ENCODE peak calls at places on chromosomes 6 and 20, in eight cellular contexts. Q, E, V, G, X, Y, N and B are unnamed samples.

GRCh38 chr6:6696867-6697531 is 108.5 kb downstream of the LY86 start:
- DNase-seq in G (peak), V (peak), Q (peak), X (peak), Y (peak), E (peak), N (peak), B (peak)

GRCh38 chr6:112251170-112251945 is 3.0 kb downstream of the LAMA4 start:
- DNase-seq in X (no peak), V (no peak), E (peak), Y (no peak), N (peak), Q (no peak), G (no peak), B (no peak)

GRCh38 chr20:50534567-50534966 is 24.4 kb downstream of the PTPN1 start:
- DNase-seq in Y (no peak), E (peak), Q (no peak), X (no peak), N (no peak), G (no peak), V (no peak), B (no peak)

GRCh38 chr20:32611286-32611685 is 26.2 kb upstream of the NOL4L start:
- DNase-seq in E (no peak), X (no peak), Q (no peak), G (no peak), N (no peak), V (no peak), Y (no peak), B (no peak)

GRCh38 chr20:25421107-25421506 is 13.6 kb downstream of the GINS1 start:
- DNase-seq in X (no peak), E (no peak), Y (no peak), N (no peak), G (no peak), Q (no peak), V (no peak), B (no peak)

GRCh38 chr6:42423244-42423643 is 28.5 kb downstream of the TRERF1 start:
- DNase-seq in G (no peak), X (no peak), N (no peak), Q (no peak), V (peak), E (no peak), Y (no peak), B (no peak)

GRCh38 chr20:37385659-37386504 is 39.9 kb downstream of the SRC start:
- DNase-seq in G (no peak), X (no peak), N (no peak), E (no peak), V (no peak), Y (no peak), Q (no peak), B (no peak)

GRCh38 chr20:38304845-38305447 is 990 bp downstream of the BPI start:
- DNase-seq in X (no peak), N (no peak), V (peak), E (peak), Q (peak), Y (peak), G (peak), B (peak)

GRCh38 chr20:58378704-58379103 is 10.3 kb upstream of the VAPB start:
- DNase-seq in G (no peak), Y (no peak), X (no peak), V (no peak), Q (no peak), N (no peak), E (no peak), B (no peak)

GRCh38 chr20:33918662-33919061 is 75.0 kb upstream of the RALY start:
- DNase-seq in X (no peak), G (no peak), V (no peak), E (no peak), Y (no peak), N (no peak), Q (no peak), B (no peak)

GRCh38 chr6:170135821-170136471 is 154.9 kb downstream of the DLL1 start:
- DNase-seq in Q (peak), Y (no peak), V (no peak), X (no peak), N (no peak), G (no peak), E (no peak), B (no peak)

GRCh38 chr20:12056836-12057235 is 139.1 kb downstream of the BTBD3 start:
- DNase-seq in V (no peak), E (no peak), G (peak), Q (no peak), Y (no peak), X (no peak), N (no peak), B (no peak)

GRCh38 chr6:130204322-130204721 is 18.4 kb downstream of the SAMD3 start:
- DNase-seq in G (no peak), V (no peak), Q (no peak), X (no peak), Y (no peak), E (no peak), N (no peak), B (no peak)

GRCh38 chr6:41887355-41887754 is 7.8 kb downstream of the USP49 start:
- DNase-seq in X (no peak), V (no peak), E (no peak), N (no peak), Y (no peak), Q (no peak), G (no peak), B (peak)

GRCh38 chr6:89525786-89526562 is 93.0 kb downstream of the ANKRD6 start:
- DNase-seq in Y (no peak), N (no peak), Q (no peak), V (no peak), X (no peak), G (no peak), E (no peak), B (no peak)

GRCh38 chr6:163529605-163530004 is 115.1 kb downstream of the QKI start:
- DNase-seq in Q (no peak), Y (peak), X (no peak), E (peak), N (no peak), G (no peak), V (no peak), B (peak)

GRCh38 chr20:51121272-51121671 is 98.4 kb upstream of the KCNG1 start:
- DNase-seq in X (no peak), E (peak), Y (no peak), G (no peak), N (no peak), V (no peak), Q (no peak), B (no peak)

GRCh38 chr6:159981591-159982245 is 12.8 kb downstream of the IGF2R start:
- DNase-seq in Y (no peak), X (no peak), V (no peak), G (no peak), E (peak), N (no peak), Q (peak), B (peak)

GRCh38 chr6:3001773-3002293 is 2.1 kb downstream of the NQO2 start:
- DNase-seq in E (peak), Y (peak), N (no peak), Q (peak), V (no peak), G (peak), X (no peak), B (peak)

GRCh38 chr20:56380375-56380774 is 11.6 kb downstream of the AURKA start:
- DNase-seq in N (no peak), G (no peak), Q (no peak), V (no peak), E (peak), Y (no peak), X (no peak), B (no peak)

GRCh38 chr6:167501831-167502385 is 177.0 kb downstream of the TTLL2 start:
- DNase-seq in G (peak), N (no peak), X (no peak), E (peak), Q (peak), Y (peak), V (no peak), B (no peak)

GRCh38 chr6:145848555-145848954 is 34.0 kb upstream of the FBXO30 start:
- DNase-seq in V (no peak), G (no peak), N (no peak), Q (no peak), Y (no peak), X (no peak), E (no peak), B (no peak)

GRCh38 chr20:57654998-57655811 is 35.0 kb upstream of the ZBP1 start:
- DNase-seq in N (no peak), X (no peak), Y (no peak), E (no peak), V (no peak), Q (no peak), G (no peak), B (peak)

GRCh38 chr6:143664171-143664570 is 13.6 kb upstream of the PHACTR2 start:
- DNase-seq in X (no peak), N (no peak), G (no peak), Q (no peak), E (no peak), Y (no peak), V (no peak), B (no peak)

GRCh38 chr20:14336667-14337066 is 745 bp downstream of the FLRT3 start:
- DNase-seq in V (no peak), N (no peak), E (no peak), G (peak), Q (no peak), X (no peak), Y (no peak), B (no peak)

GRCh38 chr6:34154668-34155447 is 9.0 kb upstream of the GRM4 start:
- DNase-seq in Y (no peak), E (peak), V (peak), G (peak), N (peak), Q (peak), X (peak), B (peak)

GRCh38 chr6:137677714-137678113 is 183.5 kb upstream of the OLIG3 start:
- DNase-seq in Q (no peak), V (no peak), Y (no peak), E (no peak), N (no peak), X (no peak), G (no peak), B (no peak)

GRCh38 chr20:61970357-61970756 is 95.3 kb downstream of the TAF4 start:
- DNase-seq in G (no peak), N (no peak), E (no peak), X (no peak), V (no peak), Y (no peak), Q (no peak), B (no peak)

GRCh38 chr6:19298422-19298821 is 538.7 kb upstream of the ID4 start:
- DNase-seq in E (no peak), N (no peak), X (no peak), G (no peak), Y (no peak), Q (no peak), V (no peak), B (no peak)

GRCh38 chr6:15399651-15400470 is 154.0 kb downstream of the JARID2 start:
- DNase-seq in E (peak), Y (no peak), G (peak), X (peak), V (no peak), N (peak), Q (no peak), B (peak)

GRCh38 chr20:58776109-58776508 is 74.6 kb downstream of the GNAS-AS1 start:
- DNase-seq in G (no peak), Q (no peak), N (no peak), V (no peak), X (no peak), Y (no peak), E (no peak), B (no peak)

GRCh38 chr20:41575412-41575811 is 42.8 kb downstream of the CHD6 start:
- DNase-seq in Q (no peak), N (no peak), E (no peak), X (no peak), Y (no peak), V (no peak), G (no peak), B (no peak)

GRCh38 chr6:127737009-127737486 is 160.1 kb downstream of the C6orf58 start:
- DNase-seq in Q (peak), G (peak), N (no peak), X (peak), Y (peak), V (no peak), E (peak), B (no peak)

GRCh38 chr6:109449064-109449788 is 6.3 kb downstream of the MICAL1 start:
- DNase-seq in Q (no peak), N (no peak), Y (no peak), X (no peak), E (no peak), V (no peak), G (no peak), B (no peak)

GRCh38 chr6:34583861-34584604 is 27.9 kb upstream of the SPDEF start:
- DNase-seq in N (no peak), G (no peak), E (no peak), X (no peak), Y (no peak), V (no peak), Q (no peak), B (no peak)

GRCh38 chr20:64152906-64153305 is 11.3 kb upstream of the MYT1 start:
- DNase-seq in E (no peak), X (no peak), Y (no peak), V (no peak), G (no peak), N (no peak), Q (no peak), B (no peak)

GRCh38 chr6:130129781-130130246 is 92.9 kb downstream of the SAMD3 start:
- DNase-seq in Y (peak), E (peak), V (no peak), N (no peak), X (no peak), G (no peak), Q (no peak), B (no peak)